ENCODE peak calls at places on chromosomes 3 and 15, in seven cellular contexts. G is aorta; O is activated naive CD8-positive, alpha-beta T cell treated with anti-CD3 and anti-CD28 coated beads, Interleukin-2, amount 10 ng/mL, durations not matched to agents 7 days and 5 days; R is foreskin keratinocyte; P is left lung; Y is Right ventricle myocardium superior; D is left ventricle myocardium superior. Z is an unnamed sample.

GRCh38 chr3:146540978-146541377 is 3.4 kb downstream of the PLSCR1 start:
- ATAC-seq in R (no peak), O (no peak), G (no peak), P (no peak), Y (no peak), D (no peak), Z (no peak)

GRCh38 chr15:25989327-25989726 is 126.2 kb upstream of the ATP10A start:
- ATAC-seq in Y (no peak), R (no peak), P (no peak), D (no peak), O (no peak), G (no peak), Z (no peak)

GRCh38 chr3:135907422-135908165 is 57.9 kb upstream of the PPP2R3A start:
- ATAC-seq in Y (no peak), O (no peak), R (peak), P (peak), G (no peak), D (no peak), Z (no peak)

GRCh38 chr3:192906940-192907339 is 10.7 kb downstream of the MB21D2 start:
- ATAC-seq in P (peak), G (no peak), Y (no peak), O (peak), D (no peak), R (peak), Z (peak)

GRCh38 chr15:66459818-66460615 is 37.5 kb downstream of the SNAPC5 start:
- ATAC-seq in Y (no peak), G (no peak), D (no peak), R (peak), P (peak), O (no peak), Z (no peak)

GRCh38 chr3:138265745-138266144 is 63.9 kb downstream of the NME9 start:
- ATAC-seq in Y (no peak), O (no peak), R (no peak), D (no peak), G (no peak), P (no peak), Z (no peak)

GRCh38 chr15:90607361-90607760 is 77.6 kb downstream of the CRTC3 start:
- ATAC-seq in Y (no peak), P (no peak), G (no peak), D (no peak), O (no peak), R (no peak), Z (no peak)

GRCh38 chr15:47473857-47474256 is 243.4 kb upstream of the SEMA6D start:
- ATAC-seq in D (peak), P (peak), O (no peak), R (no peak), Y (peak), G (peak), Z (no peak)

GRCh38 chr3:115245437-115245836 is 98.3 kb upstream of the ZBTB20 start:
- ATAC-seq in O (no peak), D (peak), Y (no peak), G (peak), P (peak), R (peak), Z (no peak)

GRCh38 chr3:183537295-183537730 is 18.2 kb downstream of the KLHL6 start:
- ATAC-seq in O (no peak), R (peak), G (no peak), P (peak), Y (peak), D (peak), Z (no peak)

Z was measured in activated CD4-positive, CD25-positive, alpha-beta regulatory T cell treated with anti-CD3 and anti-CD28 coated beads, Interleukin-2, amount 50 U/mL, for 24 hours.